ENCODE peak calls at places on chromosomes 11 and 22, in five cellular contexts. L, J, V, A and X are unnamed samples. For H3K4me1, the result is how much of the 10 kb centered on the place peaks cover.

GRCh38 chr11:9028591-9028990 is 24.8 kb upstream of the NRIP3 start:
- DNase-seq in L (no peak), J (no peak), V (no peak), A (no peak), X (no peak)

GRCh38 chr11:44267366-44268072 is 42.4 kb downstream of the ALX4 start:
- DNase-seq in L (no peak), J (no peak), V (no peak), A (no peak), X (no peak)

GRCh38 chr22:27631641-27632040 is 169.9 kb downstream of the MN1 start:
- DNase-seq in L (no peak), J (no peak), V (no peak), A (no peak), X (no peak)

GRCh38 chr11:16958833-16959232 is 55.4 kb downstream of the PLEKHA7 start:
- DNase-seq in L (no peak), J (peak), V (no peak), A (no peak), X (no peak)

GRCh38 chr11:42462558-42463310 is 849.1 kb upstream of the API5 start:
- DNase-seq in L (no peak), J (no peak), V (no peak), A (no peak), X (no peak)

GRCh38 chr11:19817870-19818269 is 105.2 kb downstream of the NAV2 start:
- DNase-seq in L (no peak), J (no peak), V (no peak), A (no peak), X (no peak)

GRCh38 chr22:50505776-50506610 is 1.5 kb downstream of the LMF2 start:
- DNase-seq in L (no peak), J (peak), V (no peak), A (no peak), X (peak)

GRCh38 chr22:32985899-32986772 is 72.0 kb downstream of the SYN3 start:
- DNase-seq in L (peak), J (peak), V (peak), A (peak), X (peak)

GRCh38 chr22:50702261-50702671 is 29.6 kb downstream of the SHANK3 start:
- DNase-seq in L (no peak), J (peak), V (peak), A (no peak), X (no peak)

GRCh38 chr22:20968281-20968977 is 1.4 kb downstream of the AIFM3 start:
- DNase-seq in L (no peak), J (no peak), V (no peak), A (no peak), X (no peak)

GRCh38 chr11:122634507-122634906 is 21.0 kb upstream of the UBASH3B start:
- DNase-seq in L (no peak), J (peak), V (no peak), A (peak), X (no peak)

GRCh38 chr11:35340715-35341114 is 78.6 kb downstream of the SLC1A2 start:
- DNase-seq in L (no peak), J (no peak), V (no peak), A (no peak), X (no peak)

GRCh38 chr11:62494246-62494645 is 52.4 kb downstream of the AHNAK start:
- DNase-seq in L (no peak), J (no peak), V (no peak), A (no peak), X (no peak)

GRCh38 chr22:23380230-23380573 is 199.9 kb downstream of the IGLL1 start:
- DNase-seq in L (peak), J (no peak), V (no peak), A (no peak), X (no peak)

GRCh38 chr11:45079075-45079444 is 67.4 kb upstream of the PRDM11 start:
- DNase-seq in L (no peak), J (no peak), V (no peak), A (no peak), X (no peak)

GRCh38 chr11:121414141-121414918 is 37.8 kb upstream of the SORL1 start:
- DNase-seq in L (no peak), J (no peak), V (no peak), A (no peak), X (no peak)

GRCh38 chr11:4072668-4073285 is 21.8 kb upstream of the RRM1 start:
- DNase-seq in L (no peak), J (no peak), V (peak), A (peak), X (peak)

GRCh38 chr22:49979587-49980264 is 19.2 kb downstream of the PIM3 start:
- DNase-seq in L (peak), J (peak), V (no peak), A (no peak), X (no peak)

GRCh38 chr11:12680246-12680939 is 6.2 kb downstream of the TEAD1 start:
- DNase-seq in L (peak), J (peak), V (no peak), A (peak), X (no peak)

GRCh38 chr11:2763939-2764338 is 64.1 kb upstream of the KCNQ1OT1 start:
- DNase-seq in L (no peak), J (no peak), V (no peak), A (no peak), X (no peak)

GRCh38 chr11:12885717-12886226 is 123.3 kb upstream of the RASSF10 start:
- DNase-seq in L (no peak), J (no peak), V (no peak), A (no peak), X (no peak)

GRCh38 chr22:19873138-19873959 is 18.7 kb upstream of the GNB1L start:
- DNase-seq in L (peak), J (peak), V (no peak), A (no peak), X (peak)

GRCh38 chr11:62176766-62177165 is 13.2 kb upstream of the SCGB1D1 start:
- DNase-seq in L (no peak), J (no peak), V (no peak), A (no peak), X (no peak)

GRCh38 chr11:32386770-32387377 is 48.5 kb downstream of the WT1 start:
- DNase-seq in L (no peak), J (no peak), V (no peak), A (peak), X (no peak)

GRCh38 chr11:30465623-30466022 is 120.5 kb downstream of the MPPED2 start:
- DNase-seq in L (no peak), J (no peak), V (no peak), A (no peak), X (no peak)

GRCh38 chr11:65103476-65103875 is 7.5 kb downstream of the VPS51 start:
- DNase-seq in L (no peak), J (no peak), V (no peak), A (no peak), X (no peak)

GRCh38 chr11:9014826-9015225 is 11.0 kb upstream of the NRIP3 start:
- DNase-seq in L (no peak), J (no peak), V (no peak), A (no peak), X (no peak)

GRCh38 chr11:1009371-1009770 is 27.1 kb downstream of the MUC6 start:
- DNase-seq in L (no peak), J (no peak), V (no peak), A (no peak), X (no peak)

GRCh38 chr11:46315033-46315738 is 32.1 kb upstream of the DGKZ start:
- DNase-seq in L (no peak), J (no peak), V (no peak), A (peak), X (peak)

GRCh38 chr11:29312817-29313216 is 704.0 kb downstream of the KCNA4 start:
- DNase-seq in L (no peak), J (no peak), V (no peak), A (peak), X (no peak)

GRCh38 chr11:63985812-63986155 is 454 bp upstream of the OTUB1 start:
- DNase-seq in L (no peak), J (peak), V (no peak), A (no peak), X (no peak)

GRCh38 chr11:122337241-122338176 is 221.5 kb upstream of the BLID start:
- DNase-seq in L (no peak), J (no peak), V (no peak), A (no peak), X (peak)

GRCh38 chr22:33513388-33514336 is 406.6 kb downstream of the LARGE1 start:
- DNase-seq in L (no peak), J (no peak), V (no peak), A (peak), X (no peak)

GRCh38 chr22:44707752-44708151 is 5.7 kb downstream of the PRR5 start:
- DNase-seq in L (no peak), J (no peak), V (no peak), A (peak), X (no peak)

GRCh38 chr11:120236169-120237107 is 3.5 kb upstream of the POU2F3 start:
- DNase-seq in L (no peak), J (no peak), V (no peak), A (peak), X (no peak)

GRCh38 chr11:63813035-63813562 is at the start of gene SPINDOC:
- DNase-seq in L (peak), J (peak), V (peak), A (peak), X (peak)

GRCh38 chr11:78417888-78418583 is 416 bp upstream of the GAB2 start:
- DNase-seq in L (peak), J (peak), V (peak), A (peak), X (peak)

GRCh38 chr11:113106507-113106906 is 145.3 kb downstream of the NCAM1 start:
- DNase-seq in L (no peak), J (no peak), V (no peak), A (peak), X (no peak)

GRCh38 chr11:101584651-101585050 is 844 bp upstream of the TRPC6 start:
- DNase-seq in L (no peak), J (no peak), V (no peak), A (no peak), X (no peak)

GRCh38 chr11:101584129-101584515 is 315 bp upstream of the TRPC6 start:
- DNase-seq in L (no peak), J (no peak), V (no peak), A (no peak), X (no peak)

GRCh38 chr11:101582242-101583052 is 1.4 kb downstream of the TRPC6 start:
- DNase-seq in L (no peak), J (no peak), V (no peak), A (peak), X (no peak)

GRCh38 chr11:101586965-101587364 is 3.2 kb upstream of the TRPC6 start:
- DNase-seq in L (no peak), J (no peak), V (no peak), A (no peak), X (no peak)

DNA sequence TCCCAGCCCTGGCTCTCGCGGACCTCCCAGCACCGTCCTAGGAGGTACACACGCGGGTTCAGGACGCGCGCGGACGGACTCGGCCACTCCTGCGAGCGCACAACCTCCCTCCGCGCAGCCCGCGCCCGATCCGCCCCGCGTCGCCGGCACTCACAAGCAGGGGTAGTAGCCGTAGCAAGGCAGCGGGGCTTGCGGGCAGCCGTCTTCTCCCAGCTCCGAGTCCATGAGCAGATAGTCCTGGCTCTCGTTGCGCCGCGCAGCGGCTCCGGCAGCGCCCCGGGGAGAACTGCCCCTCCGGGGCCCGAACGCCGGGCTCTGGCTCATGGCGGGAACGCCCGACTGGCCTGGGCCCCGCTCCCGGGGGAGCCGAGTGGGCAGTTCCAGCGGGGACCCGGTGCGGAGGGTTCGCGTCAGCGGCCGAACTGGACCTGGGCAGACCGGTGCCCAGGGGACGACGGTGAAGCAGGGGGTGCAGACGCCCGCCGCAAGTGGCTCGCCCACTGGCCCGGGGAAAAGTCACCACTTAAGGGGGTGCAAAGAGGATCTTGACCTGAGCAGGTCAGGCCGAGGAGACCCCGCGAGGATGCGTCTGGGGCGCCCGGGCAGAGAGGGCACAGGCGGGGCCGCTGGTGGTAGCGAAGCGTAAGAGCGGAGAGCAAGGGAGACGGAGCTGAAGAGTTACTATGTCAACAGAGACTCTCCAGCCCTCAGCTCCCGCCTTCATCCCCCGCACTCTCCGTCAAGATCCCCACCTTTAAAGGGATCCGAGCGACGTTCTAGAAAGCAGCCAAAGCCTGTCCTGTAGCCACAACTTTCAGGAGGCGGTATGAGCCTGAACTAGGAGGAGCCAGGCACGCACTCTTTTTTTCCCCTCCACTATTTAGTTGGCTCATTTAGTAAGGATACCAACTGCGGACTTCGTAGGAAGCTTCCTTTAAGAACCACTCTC is at the start of gene TRPC6:
- DNase-seq in L (no peak), J (peak), V (no peak), A (peak), X (no peak)
- H3K4me3 ChIP-seq in L (peak), J (peak), V (no peak), A (peak), X (no peak)

GRCh38 chr22:37285937-37286336 is 3.6 kb downstream of the CYTH4 start:
- DNase-seq in L (no peak), J (no peak), V (no peak), A (no peak), X (no peak)
- H3K4me1 ChIP-seq in L (under half), J (under half), V (under half), A (under half), X (under half)

GRCh38 chr22:39151329-39151975 is 1.0 kb downstream of the CBX7 start:
- DNase-seq in L (peak), J (no peak), V (no peak), A (no peak), X (no peak)
- H3K4me3 ChIP-seq in L (peak), J (peak), V (peak), A (peak), X (no peak)

GRCh38 chr11:36454991-36455611 is 55.0 kb downstream of the TRAF6 start:
- DNase-seq in L (no peak), J (no peak), V (no peak), A (no peak), X (no peak)
- H3K4me1 ChIP-seq in L (half or more), J (half or more), V (under half), A (under half), X (under half)

GRCh38 chr22:45978275-45978713 is 1.3 kb upstream of the WNT7B start:
- DNase-seq in L (no peak), J (no peak), V (no peak), A (no peak), X (no peak)
- H3K4me3 ChIP-seq in L (peak), J (peak), V (peak), A (no peak), X (no peak)

DNA sequence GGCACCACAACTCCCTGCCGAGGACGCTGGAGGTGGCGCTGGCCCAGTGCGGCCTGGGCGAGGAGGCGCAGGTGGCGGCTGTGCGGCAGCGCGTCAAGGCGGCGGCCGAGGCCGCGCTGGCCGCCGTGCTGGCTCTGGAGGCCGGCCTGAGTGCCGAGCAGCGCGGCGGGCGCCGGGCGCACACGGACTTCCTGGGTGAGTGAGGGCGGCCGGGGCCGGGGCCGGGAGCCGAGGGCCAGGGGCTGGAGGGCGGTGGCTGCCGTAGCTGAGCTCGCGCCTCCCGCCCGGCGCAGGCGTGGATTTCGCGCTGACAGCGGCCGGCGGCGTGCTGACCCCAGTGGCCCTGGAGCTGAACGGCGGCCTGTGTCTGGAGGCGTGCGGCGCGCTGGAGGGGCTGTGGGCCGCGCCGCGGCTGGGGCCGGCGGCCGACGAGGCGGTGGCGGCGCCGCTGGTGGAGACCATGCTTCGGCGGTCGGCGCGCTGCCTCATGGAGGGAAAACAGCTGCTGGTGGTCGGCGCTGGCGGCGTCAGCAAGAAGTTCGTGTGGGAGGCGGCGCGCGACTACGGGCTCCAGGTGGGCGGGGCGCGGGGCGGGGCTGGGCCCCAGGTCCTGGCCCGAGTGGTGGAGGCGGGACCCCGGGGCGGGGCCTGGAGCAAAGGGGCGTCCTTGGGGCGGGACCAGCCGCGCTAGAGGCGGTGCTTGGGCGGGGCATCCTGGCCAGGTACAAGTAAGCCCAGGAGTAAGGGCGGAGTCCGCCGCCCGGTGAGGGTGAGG is 5.4 kb downstream of the CARNS1 start:
- DNase-seq in L (peak), J (peak), V (peak), A (peak), X (peak)
- H3K4me1 ChIP-seq in L (half or more), J (under half), V (under half), A (under half), X (under half)

GRCh38 chr11:124622531-124623451 is at the start of gene TBRG1:
- DNase-seq in L (peak), J (peak), V (peak), A (peak), X (peak)

GRCh38 chr11:124618863-124619262 is 3.8 kb upstream of the TBRG1 start:
- DNase-seq in L (no peak), J (no peak), V (no peak), A (no peak), X (no peak)

GRCh38 chr11:124625504-124626168 is 3.0 kb downstream of the TBRG1 start:
- DNase-seq in L (no peak), J (no peak), V (no peak), A (no peak), X (no peak)

GRCh38 chr11:124627546-124627945 is 4.9 kb downstream of the TBRG1 start:
- DNase-seq in L (no peak), J (no peak), V (no peak), A (no peak), X (no peak)

DNA sequence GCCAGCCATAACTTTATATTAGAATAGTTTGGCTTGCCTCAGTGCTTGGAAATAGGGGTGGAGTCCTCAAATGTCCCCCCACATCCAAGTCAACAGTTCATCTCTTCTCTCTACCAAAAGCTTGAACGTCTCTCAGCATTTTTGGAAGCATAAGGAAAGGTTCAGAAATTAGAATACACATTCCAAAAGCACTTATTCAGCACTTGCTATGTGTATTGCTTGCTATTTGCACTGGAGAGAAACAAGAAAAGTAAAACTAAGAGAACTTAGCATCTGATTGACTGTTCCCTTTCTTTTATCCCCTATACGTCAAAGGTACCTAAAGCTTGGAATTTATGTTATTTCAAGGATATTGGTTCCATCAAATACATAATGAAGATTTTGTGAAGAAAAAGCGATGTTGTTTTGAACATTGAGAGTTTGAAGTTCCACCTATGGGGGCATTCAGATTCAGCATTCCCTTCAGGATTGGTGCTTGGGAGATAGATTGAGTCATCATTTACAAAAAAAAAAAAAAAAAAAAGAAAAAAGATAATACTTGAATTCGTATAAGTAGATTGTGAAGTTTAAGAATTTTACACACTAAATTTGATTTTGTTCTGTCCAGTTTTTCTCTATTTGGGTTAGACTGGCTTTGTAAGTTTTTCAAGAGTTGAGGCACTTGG is 1.3 kb downstream of the TBRG1 start:
- DNase-seq in L (no peak), J (no peak), V (no peak), A (peak), X (no peak)
- H3K4me3 ChIP-seq in L (peak), J (peak), V (peak), A (peak), X (no peak)

GRCh38 chr11:88469828-88470227 is 132.3 kb upstream of the CTSC start:
- DNase-seq in L (no peak), J (no peak), V (no peak), A (peak), X (no peak)

DNA sequence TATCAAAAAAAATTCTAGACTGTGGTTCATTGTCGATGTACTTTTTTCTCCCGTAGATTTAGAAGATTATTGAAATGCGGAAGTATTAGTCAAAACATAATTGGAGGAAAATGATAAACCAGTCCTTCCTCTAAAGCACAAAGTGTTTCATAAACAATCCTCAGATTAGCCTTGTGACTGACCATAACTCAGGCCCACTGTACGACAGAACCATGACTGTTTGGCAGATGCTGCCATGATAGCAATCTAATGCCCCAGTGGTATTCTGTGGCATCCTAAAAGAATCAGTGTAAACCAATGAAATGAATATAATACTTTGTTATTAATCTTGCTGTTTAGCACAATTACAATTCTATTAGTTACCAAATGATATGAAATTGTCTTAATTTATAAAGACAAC is 127.0 kb upstream of the CTSC start:
- DNase-seq in L (no peak), J (no peak), V (no peak), A (no peak), X (no peak)
- H3K4me1 ChIP-seq in L (under half), J (under half), V (under half), A (under half), X (under half)